ENCODE peak calls at places on chromosome 19, in ten cellular contexts. O, X, N, Y, M, W, A, L, J and T are unnamed samples.

GRCh38 chr19:35710784-35711723 is 6.7 kb downstream of the ZBTB32 start:
- DNase-seq in O (no peak), X (no peak), N (no peak), Y (no peak), M (no peak), W (no peak), A (no peak), L (peak; percentile 40), J (no peak), T (no peak)

GRCh38 chr19:48480476-48481190 is 11.5 kb downstream of the CYTH2 start:
- DNase-seq in O (peak; percentile 92), X (peak; percentile 53), N (peak; percentile 73), Y (no peak), M (no peak), W (no peak), A (peak; percentile 53), L (peak; percentile 40), J (no peak), T (no peak)

GRCh38 chr19:38033658-38034150 is 126.7 kb downstream of the SIPA1L3 start:
- DNase-seq in O (no peak), X (no peak), N (no peak), Y (no peak), M (no peak), W (no peak), A (no peak), L (no peak), J (no peak), T (no peak)

GRCh38 chr19:30073152-30074000 is 131.3 kb downstream of the URI1 start:
- DNase-seq in O (peak; percentile 80), X (no peak), N (no peak), Y (no peak), M (no peak), W (no peak), A (no peak), L (no peak), J (no peak), T (no peak)

GRCh38 chr19:16779539-16780163 is 49.5 kb upstream of the SIN3B start:
- DNase-seq in O (no peak), X (no peak), N (no peak), Y (no peak), M (no peak), W (no peak), A (no peak), L (no peak), J (no peak), T (no peak)

GRCh38 chr19:39372047-39372802 is 18.7 kb downstream of the PAF1 start:
- DNase-seq in O (peak; percentile 95), X (peak; percentile 90), N (peak; percentile 63), Y (no peak), M (peak; percentile 72), W (peak; percentile 92), A (no peak), L (no peak), J (peak; percentile 23), T (no peak)

GRCh38 chr19:43406297-43406696 is 8.4 kb upstream of the TEX101 start:
- DNase-seq in O (peak; percentile 70), X (no peak), N (no peak), Y (no peak), M (no peak), W (no peak), A (no peak), L (no peak), J (no peak), T (no peak)

GRCh38 chr19:15673176-15673654 is 328 bp downstream of the CYP4F12 start:
- DNase-seq in O (no peak), X (no peak), N (no peak), Y (no peak), M (no peak), W (no peak), A (no peak), L (no peak), J (no peak), T (no peak)

GRCh38 chr19:2482354-2483038 is 6.6 kb downstream of the GADD45B start:
- DNase-seq in O (no peak), X (no peak), N (no peak), Y (no peak), M (no peak), W (no peak), A (no peak), L (no peak), J (no peak), T (no peak)

GRCh38 chr19:8311461-8312260 is 3.5 kb upstream of the CD320 start:
- DNase-seq in O (peak; percentile 91), X (no peak), N (no peak), Y (no peak), M (no peak), W (no peak), A (no peak), L (no peak), J (no peak), T (no peak)

GRCh38 chr19:31071157-31071855 is 277.9 kb downstream of the TSHZ3 start:
- DNase-seq in O (peak; percentile 21), X (no peak), N (no peak), Y (no peak), M (no peak), W (no peak), A (no peak), L (no peak), J (no peak), T (no peak)

GRCh38 chr19:56245062-56245740 is 27.3 kb upstream of the EDDM13 start:
- DNase-seq in O (no peak), X (no peak), N (no peak), Y (no peak), M (no peak), W (peak; percentile 24), A (no peak), L (no peak), J (no peak), T (no peak)

GRCh38 chr19:29928831-29929230 is 13.2 kb upstream of the URI1 start:
- DNase-seq in O (no peak), X (no peak), N (no peak), Y (no peak), M (no peak), W (no peak), A (no peak), L (no peak), J (no peak), T (no peak)

GRCh38 chr19:28420731-28421550 is 792.0 kb downstream of the UQCRFS1 start:
- DNase-seq in O (peak; percentile 63), X (no peak), N (no peak), Y (no peak), M (no peak), W (peak; percentile 1), A (no peak), L (no peak), J (no peak), T (no peak)

GRCh38 chr19:2702170-2703076 is at the start of gene GNG7:
- DNase-seq in O (peak; percentile 97), X (peak; percentile 88), N (peak; percentile 100), Y (peak; percentile 87), M (peak; percentile 84), W (no peak), A (peak; percentile 93), L (peak; percentile 93), J (peak; percentile 88), T (no peak)

GRCh38 chr19:17327654-17328516 is 6.8 kb downstream of the ANO8 start:
- DNase-seq in O (no peak), X (no peak), N (no peak), Y (no peak), M (no peak), W (no peak), A (peak; percentile 44), L (no peak), J (no peak), T (peak; percentile 89)

GRCh38 chr19:23526302-23526701 is 131.0 kb upstream of the ZNF91 start:
- DNase-seq in O (no peak), X (no peak), N (no peak), Y (no peak), M (no peak), W (peak; percentile 5), A (no peak), L (no peak), J (no peak), T (no peak)

GRCh38 chr19:2084993-2085720 is 11.0 kb downstream of the MOB3A start:
- DNase-seq in O (peak; percentile 93), X (peak; percentile 65), N (no peak), Y (peak; percentile 81), M (no peak), W (no peak), A (peak; percentile 97), L (peak; percentile 67), J (no peak), T (no peak)

GRCh38 chr19:29526730-29527499 is 1.1 kb downstream of the VSTM2B start:
- DNase-seq in O (no peak), X (no peak), N (peak; percentile 66), Y (no peak), M (no peak), W (no peak), A (no peak), L (no peak), J (no peak), T (no peak)